ENCODE peak calls at places on chromosomes 12 and 14, in five cellular contexts. U is H1, J is H9, X is trophoblast cell, P is mesenchymal stem cell. S is an unnamed sample.

GRCh38 chr12:6074979-6075585 is 49.4 kb downstream of the VWF start:
- DNase-seq in J (peak), U (no peak), X (no peak), P (no peak), S (no peak)

GRCh38 chr12:100988278-100988625 is 193.7 kb downstream of the ANO4 start:
- DNase-seq in X (no peak), P (no peak), J (peak), U (no peak), S (no peak)

GRCh38 chr12:15701212-15701611 is 88.0 kb downstream of the EPS8 start:
- DNase-seq in J (no peak), X (no peak), P (peak), U (no peak), S (no peak)

GRCh38 chr12:100372846-100373245 is 16.0 kb downstream of the SLC17A8 start:
- DNase-seq in X (peak), P (no peak), U (peak), J (peak), S (peak)

GRCh38 chr12:131618303-131618658 is 92.6 kb upstream of the SFSWAP start:
- DNase-seq in P (no peak), U (no peak), X (no peak), J (peak), S (peak)

GRCh38 chr12:12181516-12181915 is 85.3 kb downstream of the LRP6 start:
- DNase-seq in U (no peak), P (no peak), X (no peak), J (no peak), S (no peak)

GRCh38 chr14:102055181-102055901 is 31.5 kb downstream of the HSP90AA1 start:
- DNase-seq in U (no peak), P (no peak), X (peak), J (peak), S (no peak)

GRCh38 chr14:50051106-50051505 is 65.3 kb downstream of the VCPKMT start:
- DNase-seq in U (no peak), P (no peak), J (no peak), X (no peak), S (no peak)

GRCh38 chr14:91186515-91187066 is 57.9 kb downstream of the GPR68 start:
- DNase-seq in J (no peak), U (no peak), P (no peak), X (no peak), S (no peak)

GRCh38 chr12:124633269-124633953 is 66.0 kb upstream of the NCOR2 start:
- DNase-seq in U (no peak), J (no peak), X (no peak), P (no peak), S (no peak)

GRCh38 chr12:43425361-43425760 is 126.6 kb downstream of the ADAMTS20 start:
- DNase-seq in P (no peak), X (no peak), J (no peak), U (no peak), S (no peak)

GRCh38 chr12:202081-202731 is 11.8 kb downstream of the SLC6A12 start:
- DNase-seq in X (no peak), U (no peak), P (no peak), J (peak), S (no peak)

GRCh38 chr14:24576766-24577165 is 716 bp upstream of the CTSG start:
- DNase-seq in J (no peak), X (no peak), U (no peak), P (no peak), S (no peak)

GRCh38 chr12:112878488-112878887 is 28.3 kb upstream of the OAS1 start:
- DNase-seq in J (no peak), U (no peak), P (no peak), X (no peak), S (no peak)

GRCh38 chr12:5648692-5649338 is 216.9 kb downstream of the NTF3 start:
- DNase-seq in P (peak), U (peak), X (no peak), J (peak), S (peak)

GRCh38 chr12:47095446-47096236 is 15.9 kb upstream of the AMIGO2 start:
- DNase-seq in U (no peak), J (no peak), X (no peak), P (peak), S (no peak)

GRCh38 chr14:54627325-54627717 is 60.4 kb downstream of the SAMD4A start:
- DNase-seq in P (no peak), J (no peak), U (no peak), X (no peak), S (no peak)

GRCh38 chr12:46546634-46547273 is 174.2 kb upstream of the SLC38A2 start:
- DNase-seq in X (no peak), J (no peak), U (no peak), P (peak), S (no peak)

GRCh38 chr12:45284096-45284901 is 68.4 kb downstream of the ANO6 start:
- DNase-seq in X (peak), J (peak), U (no peak), P (peak), S (no peak)
- H3K9ac ChIP-seq in X (no peak), J (no peak), U (no peak), P (peak), S (no peak)

DNA sequence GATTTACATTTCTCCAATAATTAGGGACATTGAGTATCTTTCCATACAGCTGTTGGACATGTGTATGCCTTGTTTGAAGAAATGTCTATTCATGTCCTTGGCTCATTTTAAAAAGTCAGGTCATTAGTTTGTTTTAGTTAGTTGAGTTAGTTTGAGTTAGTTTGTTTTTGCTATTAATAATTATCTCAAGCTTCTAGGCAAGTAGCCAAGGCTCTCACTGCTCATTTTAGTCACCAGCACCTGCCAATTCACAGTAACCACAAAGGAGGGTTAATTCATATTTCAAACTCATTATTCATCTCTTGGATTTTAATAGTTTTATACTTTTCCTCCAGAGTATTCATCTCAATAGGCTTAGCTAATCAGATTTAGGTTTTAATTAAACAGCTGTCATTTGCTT is 1435.9 kb upstream of the TMEM132C start:
- DNase-seq in P (no peak), J (no peak), X (no peak), U (no peak), S (no peak)
- H2BK12ac ChIP-seq in P (no peak), J (no peak), X (no peak), U (no peak), S (no peak)

DNA sequence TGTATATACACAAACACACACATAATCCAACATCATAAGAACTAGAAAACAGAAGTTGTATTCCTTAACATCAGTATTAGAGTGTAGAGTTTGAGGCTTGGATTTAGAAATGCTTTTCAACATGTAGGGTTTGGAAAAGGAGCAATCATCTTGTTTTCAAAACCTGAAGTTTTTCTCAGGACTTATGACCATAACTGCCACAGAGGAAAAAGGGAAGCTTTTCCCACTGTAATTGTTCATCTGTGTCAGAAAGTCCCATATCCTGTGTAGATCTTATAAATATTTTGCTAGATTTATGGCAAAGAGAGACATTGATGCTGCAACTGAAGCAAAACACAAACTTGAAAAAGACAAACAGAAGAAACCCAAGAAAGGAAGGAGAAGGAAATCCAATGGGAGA is 115.7 kb downstream of the GRIP1 start:
- DNase-seq in U (no peak), P (no peak), X (no peak), J (no peak), S (no peak)
- H3K4ac ChIP-seq in U (no peak), P (no peak), X (no peak), J (no peak), S (no peak)

DNA sequence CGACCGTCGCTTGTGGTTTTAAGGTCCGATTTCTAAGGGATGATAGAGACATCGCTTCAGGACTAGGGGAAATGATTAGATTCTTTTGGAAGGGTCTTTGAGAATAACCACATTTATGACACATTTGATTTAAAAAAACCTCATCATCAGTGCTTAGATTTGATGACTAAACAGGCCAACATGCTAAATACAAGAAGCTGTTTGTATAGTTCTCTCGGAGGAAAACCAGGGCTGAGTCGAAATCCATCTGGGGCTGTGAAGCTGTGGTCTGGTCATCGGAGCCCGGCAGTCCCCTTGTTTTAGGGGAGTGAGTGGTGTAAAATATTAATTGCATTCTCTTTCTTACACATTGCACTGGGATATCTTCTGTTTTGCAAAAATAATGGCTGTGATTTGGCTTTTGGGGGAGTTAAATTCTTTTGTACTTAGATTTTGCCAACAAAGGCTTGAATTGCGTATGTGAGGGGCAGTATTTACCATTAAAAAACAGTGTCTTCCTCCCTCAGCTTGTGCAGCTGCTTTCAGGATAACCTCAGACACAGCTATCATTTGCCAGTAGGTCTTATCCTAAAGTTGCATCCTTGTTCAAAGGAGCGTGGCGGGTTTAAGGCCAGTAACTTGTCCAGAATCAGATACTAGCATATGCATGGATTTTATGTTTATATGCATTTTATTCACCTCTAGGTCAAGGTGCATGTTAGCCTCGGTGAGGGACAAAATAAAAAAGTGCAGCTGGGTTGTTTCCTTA is 598 bp downstream of the GNG2 start:
- DNase-seq in P (peak), J (no peak), X (no peak), U (no peak), S (no peak)
- H3K9ac ChIP-seq in P (peak), J (peak), X (no peak), U (peak), S (no peak)

DNA sequence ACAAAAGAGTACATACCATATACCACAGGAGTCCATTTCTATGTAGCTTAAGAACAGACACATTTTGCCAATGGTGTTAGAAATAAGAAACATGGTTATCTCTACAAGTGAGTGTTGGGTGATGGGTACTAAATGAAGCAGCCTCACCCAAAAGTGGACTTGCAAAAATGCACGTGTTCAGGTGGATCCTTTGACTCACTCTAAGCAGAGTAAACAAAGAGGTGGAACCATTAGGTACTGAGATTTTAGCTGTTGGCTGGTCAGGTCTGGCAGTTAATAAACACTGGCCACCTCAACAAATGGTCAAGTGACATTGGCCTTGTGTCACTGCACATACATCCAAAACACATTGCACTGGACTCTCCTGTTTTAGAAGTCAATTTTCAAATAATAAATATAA is 27.6 kb downstream of the EVL start:
- DNase-seq in J (no peak), U (no peak), P (no peak), X (no peak), S (no peak)
- H2BK12ac ChIP-seq in J (no peak), U (no peak), P (no peak), X (no peak), S (no peak)